ENCODE peak calls at places on chromosome 3, in four cellular contexts. One of them, this sample, is unnamed.

GRCh38 chr3:160707187-160707789 is 30.3 kb downstream of the ARL14 start:
- DNase-seq in cardiac fibroblast: peak
- DNase-seq in PC-3: peak
- DNase-seq in CD8-positive, alpha-beta T cell: peak
- DNase-seq in this sample: peak

GRCh38 chr3:152175576-152175883 is 93.2 kb upstream of the MBNL1 start:
- DNase-seq in cardiac fibroblast: peak
- DNase-seq in PC-3: peak
- DNase-seq in CD8-positive, alpha-beta T cell: no peak
- DNase-seq in this sample: peak

GRCh38 chr3:188390775-188391443 is 237.0 kb downstream of the LPP start:
- DNase-seq in cardiac fibroblast: no peak
- DNase-seq in PC-3: no peak
- DNase-seq in CD8-positive, alpha-beta T cell: no peak
- DNase-seq in this sample: no peak

GRCh38 chr3:120418866-120419490 is 31.8 kb downstream of the FSTL1 start:
- DNase-seq in cardiac fibroblast: peak
- DNase-seq in PC-3: peak
- DNase-seq in CD8-positive, alpha-beta T cell: peak
- DNase-seq in this sample: peak

GRCh38 chr3:192409203-192409837 is 318.0 kb downstream of the FGF12 start:
- DNase-seq in cardiac fibroblast: peak
- DNase-seq in PC-3: no peak
- DNase-seq in CD8-positive, alpha-beta T cell: no peak
- DNase-seq in this sample: peak

GRCh38 chr3:55965776-55966175 is 478.7 kb upstream of the WNT5A start:
- DNase-seq in cardiac fibroblast: no peak
- DNase-seq in PC-3: no peak
- DNase-seq in CD8-positive, alpha-beta T cell: no peak
- DNase-seq in this sample: no peak

GRCh38 chr3:14801031-14801430 is 17.7 kb upstream of the FGD5 start:
- DNase-seq in cardiac fibroblast: no peak
- DNase-seq in PC-3: no peak
- DNase-seq in CD8-positive, alpha-beta T cell: no peak
- DNase-seq in this sample: no peak

GRCh38 chr3:23389686-23390085 is 186.6 kb downstream of the UBE2E2 start:
- DNase-seq in cardiac fibroblast: no peak
- DNase-seq in PC-3: no peak
- DNase-seq in CD8-positive, alpha-beta T cell: no peak
- DNase-seq in this sample: no peak

GRCh38 chr3:53696401-53697172 is 149.6 kb downstream of the CHDH start:
- DNase-seq in cardiac fibroblast: peak
- DNase-seq in PC-3: no peak
- DNase-seq in CD8-positive, alpha-beta T cell: no peak
- DNase-seq in this sample: no peak

GRCh38 chr3:155553800-155554199 is 191.1 kb downstream of the PLCH1 start:
- DNase-seq in cardiac fibroblast: no peak
- DNase-seq in PC-3: peak
- DNase-seq in CD8-positive, alpha-beta T cell: no peak
- DNase-seq in this sample: no peak

GRCh38 chr3:16147226-16147625 is 27.3 kb upstream of the GALNT15 start:
- DNase-seq in cardiac fibroblast: peak
- DNase-seq in PC-3: peak
- DNase-seq in CD8-positive, alpha-beta T cell: no peak
- DNase-seq in this sample: peak

GRCh38 chr3:115275897-115276296 is 128.8 kb upstream of the ZBTB20 start:
- DNase-seq in cardiac fibroblast: peak
- DNase-seq in PC-3: no peak
- DNase-seq in CD8-positive, alpha-beta T cell: no peak
- DNase-seq in this sample: peak

GRCh38 chr3:170976190-170976519 is 50.4 kb downstream of the SLC2A2 start:
- DNase-seq in cardiac fibroblast: peak
- DNase-seq in PC-3: no peak
- DNase-seq in CD8-positive, alpha-beta T cell: no peak
- DNase-seq in this sample: peak

GRCh38 chr3:195195321-195196209 is 75.4 kb downstream of the XXYLT1 start:
- DNase-seq in cardiac fibroblast: no peak
- DNase-seq in PC-3: no peak
- DNase-seq in CD8-positive, alpha-beta T cell: no peak
- DNase-seq in this sample: no peak

GRCh38 chr3:59341441-59341840 is 291.6 kb upstream of the CFAP20DC start:
- DNase-seq in cardiac fibroblast: no peak
- DNase-seq in PC-3: no peak
- DNase-seq in CD8-positive, alpha-beta T cell: no peak
- DNase-seq in this sample: no peak

GRCh38 chr3:179451335-179452165 is at the start of gene GNB4:
- DNase-seq in cardiac fibroblast: peak
- DNase-seq in PC-3: peak
- DNase-seq in CD8-positive, alpha-beta T cell: peak
- DNase-seq in this sample: peak

GRCh38 chr3:53151870-53152269 is 9.1 kb upstream of the PRKCD start:
- DNase-seq in cardiac fibroblast: no peak
- DNase-seq in PC-3: no peak
- DNase-seq in CD8-positive, alpha-beta T cell: no peak
- DNase-seq in this sample: no peak

GRCh38 chr3:150545419-150546225 is 674 bp downstream of the SERP1 start:
- DNase-seq in cardiac fibroblast: no peak
- DNase-seq in PC-3: peak
- DNase-seq in CD8-positive, alpha-beta T cell: peak
- DNase-seq in this sample: peak

GRCh38 chr3:176951586-176952292 is 245.5 kb downstream of the TBL1XR1 start:
- DNase-seq in cardiac fibroblast: no peak
- DNase-seq in PC-3: no peak
- DNase-seq in CD8-positive, alpha-beta T cell: no peak
- DNase-seq in this sample: no peak

GRCh38 chr3:63791974-63792373 is 27.1 kb upstream of the C3orf49 start:
- DNase-seq in cardiac fibroblast: peak
- DNase-seq in PC-3: peak
- DNase-seq in CD8-positive, alpha-beta T cell: no peak
- DNase-seq in this sample: peak
- TF ChIP-seq CTCF in cardiac fibroblast: peak
- TF ChIP-seq CTCF in PC-3: peak
- TF ChIP-seq CTCF in CD8-positive, alpha-beta T cell: no peak
- TF ChIP-seq CTCF in this sample: peak

GRCh38 chr3:134675726-134676252 is 25.0 kb upstream of the KY start:
- DNase-seq in cardiac fibroblast: no peak
- DNase-seq in PC-3: peak
- DNase-seq in CD8-positive, alpha-beta T cell: no peak
- DNase-seq in this sample: peak
- H3K4me3 ChIP-seq in cardiac fibroblast: no peak
- H3K4me3 ChIP-seq in PC-3: no peak
- H3K4me3 ChIP-seq in CD8-positive, alpha-beta T cell: no peak
- H3K4me3 ChIP-seq in this sample: no peak

GRCh38 chr3:2714856-2715255 is 395.3 kb downstream of the IL5RA start:
- DNase-seq in cardiac fibroblast: no peak
- DNase-seq in PC-3: no peak
- DNase-seq in CD8-positive, alpha-beta T cell: no peak
- DNase-seq in this sample: no peak

GRCh38 chr3:2711081-2711480 is 399.1 kb downstream of the IL5RA start:
- DNase-seq in cardiac fibroblast: no peak
- DNase-seq in PC-3: no peak
- DNase-seq in CD8-positive, alpha-beta T cell: no peak
- DNase-seq in this sample: no peak

GRCh38 chr3:2713923-2714322 is 396.3 kb downstream of the IL5RA start:
- DNase-seq in cardiac fibroblast: no peak
- DNase-seq in PC-3: no peak
- DNase-seq in CD8-positive, alpha-beta T cell: no peak
- DNase-seq in this sample: no peak
- TF ChIP-seq CTCF in cardiac fibroblast: no peak
- TF ChIP-seq CTCF in PC-3: no peak
- TF ChIP-seq CTCF in CD8-positive, alpha-beta T cell: no peak
- TF ChIP-seq CTCF in this sample: peak

GRCh38 chr3:107384428-107384827 is 7.2 kb downstream of the CCDC54 start:
- DNase-seq in cardiac fibroblast: no peak
- DNase-seq in PC-3: no peak
- DNase-seq in CD8-positive, alpha-beta T cell: no peak
- DNase-seq in this sample: no peak
- H3K4me3 ChIP-seq in cardiac fibroblast: no peak
- H3K4me3 ChIP-seq in PC-3: no peak
- H3K4me3 ChIP-seq in CD8-positive, alpha-beta T cell: no peak
- H3K4me3 ChIP-seq in this sample: no peak

DNA sequence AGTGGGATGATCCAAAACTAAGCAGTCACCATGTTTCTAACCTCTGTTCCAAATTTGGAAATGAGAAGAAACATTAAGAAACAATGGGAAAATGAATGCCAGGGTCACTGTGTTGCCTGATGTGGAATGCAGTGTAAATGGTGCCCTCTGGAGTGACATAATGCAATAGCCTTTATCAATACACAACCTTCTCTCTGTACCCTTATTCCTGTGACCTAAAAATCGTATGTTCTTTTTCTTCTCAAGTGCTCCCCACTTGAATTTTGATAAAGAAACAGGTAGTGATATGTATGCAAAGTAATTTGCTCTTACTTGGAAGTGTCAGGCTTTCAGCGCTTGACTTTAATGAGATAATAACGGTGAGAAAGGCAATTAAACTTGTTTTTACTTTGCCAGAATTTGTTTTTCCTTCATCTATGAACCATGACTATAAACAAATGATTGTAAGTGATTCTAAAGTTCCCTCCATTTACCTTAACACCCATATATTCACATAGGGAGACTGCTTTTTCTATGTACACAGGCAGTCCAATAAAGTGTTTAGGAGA is 145.8 kb upstream of the THRB start:
- DNase-seq in cardiac fibroblast: peak
- DNase-seq in PC-3: peak
- DNase-seq in CD8-positive, alpha-beta T cell: no peak
- DNase-seq in this sample: peak
- TF ChIP-seq CTCF in cardiac fibroblast: peak
- TF ChIP-seq CTCF in PC-3: peak
- TF ChIP-seq CTCF in CD8-positive, alpha-beta T cell: no peak
- TF ChIP-seq CTCF in this sample: peak

GRCh38 chr3:37463163-37463562 is 288.8 kb upstream of the LRRFIP2 start:
- DNase-seq in cardiac fibroblast: no peak
- DNase-seq in PC-3: no peak
- DNase-seq in CD8-positive, alpha-beta T cell: no peak
- DNase-seq in this sample: no peak
- H3K4me3 ChIP-seq in cardiac fibroblast: no peak
- H3K4me3 ChIP-seq in PC-3: no peak
- H3K4me3 ChIP-seq in CD8-positive, alpha-beta T cell: no peak
- H3K4me3 ChIP-seq in this sample: no peak

DNA sequence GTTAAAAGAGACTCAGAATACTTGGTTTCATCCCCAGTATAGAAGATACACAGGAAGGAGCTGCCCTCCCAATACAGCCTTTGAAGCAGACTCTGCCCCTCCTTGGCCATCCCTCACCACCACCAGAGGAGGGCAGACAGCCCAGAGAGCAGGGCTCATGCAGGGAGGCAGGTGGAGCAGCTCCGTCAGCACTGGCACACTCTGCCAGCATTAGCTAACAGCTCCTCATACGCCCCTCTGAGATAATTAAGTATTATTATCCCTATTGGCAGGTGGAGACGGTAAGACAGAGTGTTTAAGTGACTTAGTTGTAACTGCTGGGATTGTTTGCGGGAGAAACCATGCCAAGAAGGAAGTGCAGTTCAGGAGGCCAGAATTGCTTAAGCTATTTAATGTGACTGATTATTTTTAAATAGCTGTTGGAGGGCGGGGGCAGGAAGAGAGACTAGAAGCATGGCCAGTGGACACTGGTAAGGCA is 434.0 kb downstream of the EPHB1 start:
- DNase-seq in cardiac fibroblast: no peak
- DNase-seq in PC-3: no peak
- DNase-seq in CD8-positive, alpha-beta T cell: no peak
- DNase-seq in this sample: no peak
- TF ChIP-seq CTCF in cardiac fibroblast: no peak
- TF ChIP-seq CTCF in PC-3: no peak
- TF ChIP-seq CTCF in CD8-positive, alpha-beta T cell: no peak
- TF ChIP-seq CTCF in this sample: no peak

GRCh38 chr3:149371723-149372114 is 5.7 kb downstream of the TM4SF1 start:
- DNase-seq in cardiac fibroblast: no peak
- DNase-seq in PC-3: no peak
- DNase-seq in CD8-positive, alpha-beta T cell: no peak
- DNase-seq in this sample: no peak

GRCh38 chr3:149373235-149374125 is 4.0 kb downstream of the TM4SF1 start:
- DNase-seq in cardiac fibroblast: peak
- DNase-seq in PC-3: peak
- DNase-seq in CD8-positive, alpha-beta T cell: no peak
- DNase-seq in this sample: peak

GRCh38 chr3:149369991-149370866 is 7.2 kb downstream of the TM4SF1 start:
- DNase-seq in cardiac fibroblast: no peak
- DNase-seq in PC-3: peak
- DNase-seq in CD8-positive, alpha-beta T cell: no peak
- DNase-seq in this sample: no peak

GRCh38 chr3:149368850-149369497 is 8.5 kb downstream of the TM4SF1 start:
- DNase-seq in cardiac fibroblast: no peak
- DNase-seq in PC-3: peak
- DNase-seq in CD8-positive, alpha-beta T cell: no peak
- DNase-seq in this sample: no peak

GRCh38 chr3:149371001-149371722 is 6.3 kb downstream of the TM4SF1 start:
- DNase-seq in cardiac fibroblast: peak
- DNase-seq in PC-3: peak
- DNase-seq in CD8-positive, alpha-beta T cell: no peak
- DNase-seq in this sample: peak
- H3K4me3 ChIP-seq in cardiac fibroblast: no peak
- H3K4me3 ChIP-seq in PC-3: peak
- H3K4me3 ChIP-seq in CD8-positive, alpha-beta T cell: no peak
- H3K4me3 ChIP-seq in this sample: no peak

GRCh38 chr3:114178770-114179368 is at the start of gene DRD3:
- DNase-seq in cardiac fibroblast: peak
- DNase-seq in PC-3: peak
- DNase-seq in CD8-positive, alpha-beta T cell: peak
- DNase-seq in this sample: peak

GRCh38 chr3:114176890-114177289 is 2.0 kb downstream of the DRD3 start:
- DNase-seq in cardiac fibroblast: no peak
- DNase-seq in PC-3: no peak
- DNase-seq in CD8-positive, alpha-beta T cell: no peak
- DNase-seq in this sample: no peak

GRCh38 chr3:114175204-114175987 is 3.5 kb downstream of the DRD3 start:
- DNase-seq in cardiac fibroblast: no peak
- DNase-seq in PC-3: no peak
- DNase-seq in CD8-positive, alpha-beta T cell: no peak
- DNase-seq in this sample: no peak

GRCh38 chr3:114176487-114176886 is 2.4 kb downstream of the DRD3 start:
- DNase-seq in cardiac fibroblast: no peak
- DNase-seq in PC-3: no peak
- DNase-seq in CD8-positive, alpha-beta T cell: no peak
- DNase-seq in this sample: no peak

DNA sequence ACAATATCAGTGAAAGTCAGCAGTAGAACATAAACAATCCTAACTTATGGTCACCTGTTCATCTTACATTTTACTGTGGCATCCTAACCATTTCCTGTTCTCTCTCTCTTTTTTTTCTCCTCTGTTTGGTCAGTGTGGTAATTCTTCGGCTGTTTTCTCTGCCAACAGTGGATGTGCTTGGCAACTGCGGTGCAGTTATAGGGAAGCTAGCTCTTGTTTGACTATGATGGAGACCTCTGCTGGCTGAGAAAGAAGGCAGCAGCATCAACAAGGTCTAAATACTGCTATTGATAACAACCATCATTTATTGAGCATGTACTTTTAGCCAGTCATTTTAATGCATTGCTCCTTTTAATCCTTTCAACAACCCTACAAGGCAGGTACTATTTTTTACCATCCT is 723 bp upstream of the DRD3 start:
- DNase-seq in cardiac fibroblast: peak
- DNase-seq in PC-3: peak
- DNase-seq in CD8-positive, alpha-beta T cell: no peak
- DNase-seq in this sample: peak
- TF ChIP-seq CTCF in cardiac fibroblast: peak
- TF ChIP-seq CTCF in PC-3: peak
- TF ChIP-seq CTCF in CD8-positive, alpha-beta T cell: peak
- TF ChIP-seq CTCF in this sample: peak

This sample was measured in fibroblast of mammary gland.